ENCODE peak calls at places on chromosomes 7 and 10, in four cellular contexts. B is HepG2, J is WTC11, W is GM12878. K is an unnamed sample.

GRCh38 chr10:5775705-5776104 is 37.5 kb downstream of the GDI2 start:
- DNase-seq in B (no peak), J (no peak), W (no peak), K (no peak)

GRCh38 chr10:119786117-119786769 is 60.4 kb downstream of the INPP5F start:
- DNase-seq in B (peak), J (peak), W (no peak), K (peak)

GRCh38 chr7:26293569-26294308 is 2.1 kb downstream of the SNX10 start:
- DNase-seq in B (no peak), J (no peak), W (peak), K (no peak)

GRCh38 chr10:267705-268104 is 132.4 kb downstream of the ZMYND11 start:
- DNase-seq in B (no peak), J (no peak), W (no peak), K (no peak)

GRCh38 chr7:111642373-111642772 is 80.1 kb upstream of the IMMP2L start:
- DNase-seq in B (no peak), J (no peak), W (no peak), K (no peak)

GRCh38 chr10:130301026-130301892 is 165.1 kb downstream of the GLRX3 start:
- DNase-seq in B (no peak), J (no peak), W (no peak), K (no peak)

GRCh38 chr7:137975223-137975622 is 26.7 kb downstream of the CREB3L2 start:
- DNase-seq in B (no peak), J (no peak), W (no peak), K (no peak)

GRCh38 chr7:65951837-65952578 is 30.0 kb downstream of the GUSB start:
- DNase-seq in B (no peak), J (no peak), W (no peak), K (no peak)

GRCh38 chr10:121069061-121069850 is 218.1 kb downstream of the WDR11 start:
- DNase-seq in B (no peak), J (no peak), W (peak), K (no peak)

GRCh38 chr10:26449726-26450125 is 11.6 kb downstream of the APBB1IP start:
- DNase-seq in B (no peak), J (no peak), W (no peak), K (no peak)

GRCh38 chr7:22972207-22972606 is 41.7 kb downstream of the HYCC1 start:
- DNase-seq in B (no peak), J (no peak), W (no peak), K (no peak)

GRCh38 chr7:82481499-82482097 is 38.0 kb upstream of the CACNA2D1 start:
- DNase-seq in B (peak), J (no peak), W (peak), K (peak)

GRCh38 chr7:94908204-94909022 is 1.0 kb downstream of the PPP1R9A start:
- DNase-seq in B (peak), J (peak), W (no peak), K (no peak)

DNA sequence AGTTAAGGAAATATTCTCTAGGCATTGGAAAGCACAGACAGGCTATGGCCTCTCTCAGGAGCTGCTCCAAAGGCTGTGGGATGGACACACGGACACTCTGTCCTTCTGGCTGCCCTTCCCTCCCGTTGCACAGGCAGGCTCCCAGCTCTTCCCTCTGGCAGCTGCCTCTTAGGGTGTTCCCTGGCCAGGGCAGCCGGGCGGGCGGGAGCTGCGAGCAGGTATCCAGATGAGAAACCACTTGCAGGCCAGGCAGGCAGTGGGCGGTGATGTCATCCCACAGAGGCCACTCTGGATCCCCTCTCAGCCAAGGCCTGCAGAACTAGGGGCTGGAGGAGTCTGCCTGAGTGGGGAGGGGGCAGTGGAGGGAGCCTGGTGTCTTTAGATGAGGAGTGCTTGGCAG is 171.9 kb downstream of the NEURL1 start:
- DNase-seq in B (no peak), J (no peak), W (no peak), K (no peak)
- TF ChIP-seq NR2C2 in B (no peak), J (no peak), W (no peak), K (no peak)

GRCh38 chr10:49498465-49498864 is 40.5 kb downstream of the ERCC6 start:
- DNase-seq in B (no peak), J (no peak), W (no peak), K (no peak)

GRCh38 chr10:49502358-49502757 is 36.6 kb downstream of the ERCC6 start:
- DNase-seq in B (no peak), J (no peak), W (no peak), K (no peak)

GRCh38 chr10:49499305-49499851 is 39.5 kb downstream of the ERCC6 start:
- DNase-seq in B (no peak), J (no peak), W (no peak), K (peak)

GRCh38 chr10:49500420-49500819 is 38.5 kb downstream of the ERCC6 start:
- DNase-seq in B (no peak), J (no peak), W (no peak), K (no peak)

GRCh38 chr10:49497358-49497757 is 41.6 kb downstream of the ERCC6 start:
- DNase-seq in B (no peak), J (no peak), W (no peak), K (no peak)
- TF ChIP-seq ESRRA in B (no peak), J (no peak), W (no peak), K (no peak)

GRCh38 chr7:150330211-150330885 is 7.0 kb upstream of the ACTR3C start:
- DNase-seq in B (no peak), J (no peak), W (no peak), K (peak)

GRCh38 chr7:150333659-150334058 is 7.8 kb downstream of the RARRES2 start:
- DNase-seq in B (no peak), J (no peak), W (no peak), K (peak)

GRCh38 chr7:150335101-150335773 is 6.2 kb downstream of the RARRES2 start:
- DNase-seq in B (no peak), J (peak), W (no peak), K (no peak)

GRCh38 chr7:150334108-150334507 is 7.3 kb downstream of the RARRES2 start:
- DNase-seq in B (no peak), J (no peak), W (no peak), K (no peak)

DNA sequence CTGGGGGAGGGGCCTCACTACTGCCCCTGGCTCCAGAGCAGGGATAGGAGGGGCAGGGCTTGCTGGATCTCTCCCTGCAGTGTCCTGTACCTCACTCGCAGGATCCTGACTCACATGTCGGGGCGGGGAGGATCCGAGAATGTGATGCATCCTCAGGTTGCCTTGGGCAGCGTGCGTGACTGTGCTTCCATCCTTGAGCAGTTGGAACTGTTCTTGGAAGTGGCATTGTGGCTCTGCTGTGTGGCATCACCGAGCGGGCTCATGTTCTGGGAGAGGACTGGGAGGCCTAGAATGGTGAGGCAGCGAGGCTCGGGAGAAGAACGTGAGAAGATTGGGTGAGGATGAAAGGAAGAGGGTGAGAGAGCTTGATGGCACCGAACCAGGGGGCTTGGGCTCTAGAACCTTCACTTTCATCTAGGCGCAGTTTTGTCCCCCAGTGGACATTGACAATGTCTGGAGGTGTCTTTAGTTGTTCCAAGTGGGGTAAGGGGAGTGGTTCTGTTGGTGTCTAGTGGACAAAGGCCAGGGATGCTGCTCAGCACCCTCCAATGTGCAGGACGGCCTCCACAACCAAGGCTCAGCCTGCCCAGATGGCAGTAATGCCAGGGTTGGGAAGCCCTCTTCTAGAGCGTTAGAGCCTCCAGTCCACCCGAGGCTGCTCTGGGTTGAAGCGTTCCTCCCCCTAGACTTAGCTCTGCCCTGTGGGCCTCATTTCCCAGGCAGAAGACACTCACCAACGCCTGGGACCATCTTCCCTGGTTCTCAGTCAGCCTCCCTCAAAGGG is 8.4 kb downstream of the RARRES2 start:
- DNase-seq in B (no peak), J (no peak), W (no peak), K (no peak)
- TF ChIP-seq NR2C2 in B (no peak), J (no peak), W (no peak), K (no peak)

GRCh38 chr7:101421123-101421522 is 58.4 kb downstream of the COL26A1 start:
- DNase-seq in B (no peak), J (no peak), W (no peak), K (no peak)
- TF ChIP-seq ESRRA in B (no peak), J (no peak), W (no peak), K (no peak)

DNA sequence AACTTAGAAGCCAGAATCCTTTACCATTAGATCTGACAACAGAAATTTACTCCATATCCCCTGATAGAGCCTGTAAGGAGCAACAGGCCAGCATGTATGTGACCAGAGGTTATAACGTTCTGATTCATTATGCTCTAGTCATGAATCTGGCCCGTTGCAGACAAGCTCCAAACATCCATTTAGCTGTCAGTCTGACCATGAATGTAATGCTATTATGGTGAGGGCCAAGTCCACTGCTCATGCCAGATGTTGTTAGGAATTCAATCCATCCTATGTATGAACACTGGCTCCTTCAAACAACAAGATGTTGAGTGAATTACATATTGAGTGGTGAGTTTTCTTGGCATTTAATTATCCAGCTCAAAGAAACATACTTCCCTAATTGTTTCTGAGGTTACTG is 610.1 kb upstream of the ANKRD30A start:
- DNase-seq in B (no peak), J (no peak), W (no peak), K (no peak)
- TF ChIP-seq NR2C2 in B (no peak), J (no peak), W (no peak), K (no peak)

GRCh38 chr10:42987121-42987541 is 89.7 kb upstream of the RET start:
- DNase-seq in B (no peak), J (peak), W (no peak), K (no peak)
- TF ChIP-seq ESRRA in B (no peak), J (no peak), W (no peak), K (no peak)

GRCh38 chr7:105905209-105905910 is 29.0 kb upstream of the ATXN7L1 start:
- DNase-seq in B (no peak), J (peak), W (no peak), K (no peak)
- TF ChIP-seq NR2C2 in B (no peak), J (no peak), W (no peak), K (no peak)

DNA sequence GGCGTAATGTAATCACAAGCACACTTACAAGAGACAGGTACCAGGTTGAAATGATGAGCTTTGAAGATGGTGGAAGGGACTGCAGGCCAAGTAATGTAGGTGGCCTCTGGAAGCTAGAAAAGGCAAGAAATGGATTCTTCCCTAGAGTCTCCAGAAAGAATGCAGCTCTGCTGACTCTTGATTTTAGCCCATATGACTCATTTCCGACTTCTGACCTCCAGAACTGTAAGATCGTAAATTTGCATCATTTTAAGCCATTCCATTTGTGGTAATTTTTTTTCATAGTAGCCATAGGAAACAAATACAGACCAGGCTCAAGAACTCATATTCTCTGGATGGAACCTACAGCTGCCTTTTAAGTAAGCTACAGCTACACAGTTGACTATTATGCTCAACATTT is 315.5 kb downstream of the MAGI2 start:
- DNase-seq in B (no peak), J (no peak), W (no peak), K (no peak)
- TF ChIP-seq ESRRA in B (no peak), J (no peak), W (no peak), K (no peak)